ENCODE peak calls at places on chromosomes 5 and 9, in four cellular contexts. Z is cardiac fibroblast, G is RWPE2, C is psoas muscle. X is an unnamed sample.

GRCh38 chr5:126248611-126249010 is 174.6 kb upstream of the GRAMD2B start:
- DNase-seq in Z (no peak), G (no peak), C (no peak), X (no peak)

GRCh38 chr5:55880453-55880852 is 29.3 kb downstream of the IL31RA start:
- DNase-seq in G (no peak), C (no peak), Z (no peak), X (no peak)

GRCh38 chr5:58818515-58818914 is 235.6 kb downstream of the RAB3C start:
- DNase-seq in G (no peak), C (no peak), Z (no peak), X (no peak)

GRCh38 chr9:81361311-81361710 is 328.0 kb downstream of the TLE1 start:
- DNase-seq in Z (no peak), G (no peak), C (no peak), X (no peak)

GRCh38 chr9:27664136-27664819 is 91.0 kb upstream of the C9orf72 start:
- DNase-seq in Z (no peak), G (no peak), C (no peak), X (no peak)

GRCh38 chr9:132408521-132408920 is 1.5 kb upstream of the CFAP77 start:
- DNase-seq in C (no peak), Z (no peak), G (no peak), X (no peak)

GRCh38 chr9:128091144-128091543 is 23.1 kb downstream of the SLC25A25 start:
- DNase-seq in C (peak), Z (peak), G (no peak), X (no peak)

GRCh38 chr5:83331842-83332241 is 139.7 kb upstream of the VCAN start:
- DNase-seq in G (no peak), C (no peak), Z (no peak), X (no peak)

GRCh38 chr5:168366124-168366523 is 74.7 kb downstream of the WWC1 start:
- DNase-seq in C (no peak), G (no peak), Z (peak), X (no peak)

GRCh38 chr5:172671091-172671490 is 30.0 kb downstream of the NEURL1B start:
- DNase-seq in C (no peak), G (no peak), Z (no peak), X (no peak)

GRCh38 chr5:150075806-150076205 is 10.5 kb downstream of the CSF1R start:
- DNase-seq in C (no peak), Z (no peak), G (no peak), X (no peak)

GRCh38 chr5:38831909-38832308 is 13.9 kb upstream of the OSMR start:
- DNase-seq in Z (peak), C (no peak), G (no peak), X (no peak)

GRCh38 chr5:61429906-61430305 is 97.8 kb downstream of the ZSWIM6 start:
- DNase-seq in C (no peak), Z (no peak), G (no peak), X (no peak)

GRCh38 chr5:34411470-34412346 is 244.4 kb upstream of the RAI14 start:
- DNase-seq in Z (peak), C (no peak), G (no peak), X (no peak)

GRCh38 chr5:82595083-82595482 is 316.9 kb upstream of the RPS23 start:
- DNase-seq in Z (no peak), C (no peak), G (no peak), X (peak)

GRCh38 chr5:128693779-128694178 is 155.7 kb upstream of the FBN2 start:
- DNase-seq in G (no peak), Z (peak), C (no peak), X (no peak)

GRCh38 chr9:27261517-27262211 is 35.3 kb downstream of the EQTN start:
- DNase-seq in Z (peak), G (no peak), C (no peak), X (no peak)

GRCh38 chr5:612498-613424 is 621 bp downstream of the CEP72 start:
- DNase-seq in C (no peak), Z (peak), G (peak), X (peak)

GRCh38 chr9:125700791-125701190 is 6.2 kb downstream of the MAPKAP1 start:
- DNase-seq in Z (no peak), G (no peak), C (no peak), X (no peak)

GRCh38 chr9:131530930-131531832 is at the start of gene UCK1:
- DNase-seq in G (no peak), Z (peak), C (peak), X (peak)

GRCh38 chr9:137318976-137319375 is 16.9 kb upstream of the NRARP start:
- DNase-seq in Z (peak), C (no peak), G (peak), X (peak)

GRCh38 chr5:463952-464351 is 21.0 kb downstream of the EXOC3 start:
- DNase-seq in G (peak), C (no peak), Z (no peak), X (no peak)

GRCh38 chr5:6085461-6085860 is 292.9 kb downstream of the MED10 start:
- DNase-seq in Z (no peak), C (no peak), G (no peak), X (no peak)

GRCh38 chr9:93112116-93112863 is 16.3 kb downstream of the CARD19 start:
- DNase-seq in Z (no peak), C (peak), G (peak), X (peak)

GRCh38 chr5:94422819-94423218 is 195.6 kb downstream of the KIAA0825 start:
- DNase-seq in C (no peak), G (no peak), Z (peak), X (no peak)

GRCh38 chr9:81108821-81109220 is 580.5 kb downstream of the TLE1 start:
- DNase-seq in Z (no peak), G (no peak), C (no peak), X (no peak)

GRCh38 chr5:130532786-130533185 is 628.5 kb downstream of the CHSY3 start:
- DNase-seq in G (no peak), Z (no peak), C (no peak), X (no peak)

GRCh38 chr9:81771606-81772005 is 82.3 kb upstream of the TLE1 start:
- DNase-seq in G (no peak), C (no peak), Z (peak), X (no peak)

GRCh38 chr5:76041863-76042262 is 41.3 kb upstream of the SV2C start:
- DNase-seq in Z (no peak), C (no peak), G (no peak), X (no peak)

GRCh38 chr5:1445895-1446601 is 808 bp upstream of the SLC6A3 start:
- DNase-seq in G (peak), Z (no peak), C (peak), X (no peak)

GRCh38 chr5:111237470-111237869 is 13.3 kb downstream of the CAMK4 start:
- DNase-seq in G (no peak), Z (peak), C (no peak), X (no peak)

GRCh38 chr9:133147412-133148271 is 16.1 kb downstream of the GBGT1 start:
- DNase-seq in G (no peak), C (peak), Z (peak), X (peak)

GRCh38 chr9:123399803-123400378 is 43.9 kb downstream of the CRB2 start:
- DNase-seq in C (no peak), Z (peak), G (no peak), X (no peak)

DNA sequence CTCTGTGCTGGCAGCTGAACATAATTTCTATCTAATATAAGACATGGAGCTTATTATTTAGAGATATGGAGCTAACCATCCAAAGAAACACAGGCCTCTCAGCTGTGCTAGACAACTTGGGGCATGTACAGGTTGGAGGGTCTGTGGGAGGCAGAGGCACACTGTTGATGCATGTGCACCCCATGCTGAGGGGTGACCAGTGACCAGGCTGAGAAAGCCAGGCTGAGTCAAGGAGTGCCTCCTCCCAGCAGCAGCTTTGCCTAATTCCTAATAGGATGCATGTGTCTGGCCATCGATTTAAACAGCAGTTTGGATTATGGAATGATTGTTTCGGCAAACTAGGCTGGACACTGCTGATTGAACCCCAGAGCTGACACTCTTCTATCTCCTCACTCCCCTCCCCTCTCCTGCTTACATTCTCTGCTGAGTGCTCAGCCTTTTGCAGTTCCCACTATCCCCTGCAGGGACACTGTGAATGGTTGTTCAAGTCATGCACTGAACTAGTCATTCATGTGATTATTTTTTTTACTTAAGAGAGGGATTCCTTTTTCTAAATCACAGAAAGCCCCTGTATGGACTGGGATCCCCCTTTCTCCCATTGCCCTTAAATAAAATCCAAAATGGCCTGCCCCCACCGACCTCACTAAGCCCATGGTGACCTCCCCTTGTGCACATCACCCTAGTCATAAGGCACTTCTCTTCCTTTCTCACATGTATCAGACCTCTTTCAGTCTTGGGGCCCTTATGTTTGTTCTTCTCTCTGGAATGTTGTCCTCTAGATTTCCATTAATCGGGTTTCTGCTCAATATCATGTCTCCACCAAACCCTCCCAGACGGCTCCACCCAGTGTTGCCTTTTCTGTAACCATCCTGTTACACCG is 196.0 kb downstream of the ERCC6L2 start:
- DNase-seq in G (no peak), Z (peak), C (no peak), X (no peak)
- TF ChIP-seq CTCF in G (peak), Z (peak), C (peak), X (no peak)

GRCh38 chr9:124477211-124478013 is 27.2 kb downstream of the ADGRD2 start:
- DNase-seq in G (no peak), Z (no peak), C (no peak), X (no peak)
- H3K4me3 ChIP-seq in G (no peak), Z (no peak), C (peak), X (no peak)

DNA sequence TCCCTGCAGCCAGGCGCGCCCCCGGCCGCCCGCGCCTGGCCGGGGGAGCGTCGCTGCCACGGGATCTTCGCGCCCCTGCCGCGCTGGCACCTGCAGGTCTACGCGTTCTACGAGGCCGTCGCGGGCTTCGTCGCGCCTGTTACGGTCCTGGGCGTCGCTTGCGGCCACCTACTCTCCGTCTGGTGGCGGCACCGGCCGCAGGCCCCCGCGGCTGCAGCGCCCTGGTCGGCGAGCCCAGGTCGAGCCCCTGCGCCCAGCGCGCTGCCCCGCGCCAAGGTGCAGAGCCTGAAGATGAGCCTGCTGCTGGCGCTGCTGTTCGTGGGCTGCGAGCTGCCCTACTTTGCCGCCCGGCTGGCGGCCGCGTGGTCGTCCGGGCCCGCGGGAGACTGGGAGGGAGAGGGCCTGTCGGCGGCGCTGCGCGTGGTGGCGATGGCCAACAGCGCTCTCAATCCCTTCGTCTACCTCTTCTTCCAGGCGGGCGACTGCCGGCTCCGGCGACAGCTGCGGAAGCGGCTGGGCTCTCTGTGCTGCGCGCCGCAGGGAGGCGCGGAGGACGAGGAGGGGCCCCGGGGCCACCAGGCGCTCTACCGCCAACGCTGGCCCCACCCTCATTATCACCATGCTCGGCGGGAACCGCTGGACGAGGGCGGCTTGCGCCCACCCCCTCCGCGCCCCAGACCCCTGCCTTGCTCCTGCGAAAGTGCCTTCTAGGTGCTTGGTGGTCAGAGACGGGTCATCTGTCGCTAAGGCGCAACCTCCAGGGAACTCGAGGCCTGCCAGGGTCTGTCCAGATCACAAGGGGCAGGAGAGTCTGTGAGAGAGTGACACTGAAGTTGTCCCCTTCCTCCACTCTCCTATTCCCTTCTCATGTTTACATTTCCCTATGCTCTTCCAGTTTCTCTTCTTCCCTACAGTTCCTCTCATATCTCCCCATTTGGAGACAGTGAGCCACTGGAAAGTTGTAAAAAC is 1.3 kb downstream of the GPR150 start:
- DNase-seq in G (no peak), Z (peak), C (peak), X (peak)
- TF ChIP-seq CTCF in G (peak), Z (no peak), C (peak), X (no peak)

GRCh38 chr5:173963867-173964429 is 25.0 kb upstream of the C5orf47 start:
- DNase-seq in C (no peak), Z (no peak), G (no peak), X (no peak)

GRCh38 chr5:173962436-173962835 is 26.5 kb upstream of the C5orf47 start:
- DNase-seq in C (no peak), G (no peak), Z (no peak), X (no peak)

GRCh38 chr5:173964491-173964890 is 24.5 kb upstream of the C5orf47 start:
- DNase-seq in Z (no peak), C (no peak), G (no peak), X (no peak)

GRCh38 chr5:173968154-173968553 is 20.8 kb upstream of the C5orf47 start:
- DNase-seq in Z (no peak), C (no peak), G (no peak), X (no peak)

GRCh38 chr5:173963107-173963506 is 25.9 kb upstream of the C5orf47 start:
- DNase-seq in Z (peak), C (no peak), G (no peak), X (no peak)
- H3K4me3 ChIP-seq in Z (no peak), C (peak), G (peak), X (no peak)

GRCh38 chr5:153151558-153151957 is 338.9 kb upstream of the GRIA1 start:
- DNase-seq in G (no peak), C (no peak), Z (no peak), X (no peak)

GRCh38 chr5:153153086-153153485 is 337.4 kb upstream of the GRIA1 start:
- DNase-seq in G (no peak), C (no peak), Z (peak), X (no peak)

GRCh38 chr5:153147891-153148623 is 342.4 kb upstream of the GRIA1 start:
- DNase-seq in C (no peak), G (peak), Z (peak), X (peak)

DNA sequence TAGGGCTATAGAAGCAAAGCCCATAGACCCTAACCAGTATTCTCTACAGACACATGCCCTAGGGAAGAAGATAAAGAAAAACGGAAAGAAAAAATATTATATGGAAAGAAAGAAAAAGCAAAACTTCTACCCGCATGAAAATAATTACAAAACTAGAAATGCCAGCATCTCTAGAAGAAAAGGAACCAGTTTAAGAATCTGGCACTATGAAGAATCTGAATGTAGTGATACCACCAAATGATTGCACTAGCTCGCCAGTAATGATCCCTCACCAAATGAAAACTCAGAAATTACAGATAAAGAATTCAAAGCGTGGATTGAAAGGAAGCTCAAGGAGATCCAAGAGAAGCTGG is 341.9 kb upstream of the GRIA1 start:
- DNase-seq in Z (no peak), G (no peak), C (no peak), X (no peak)
- TF ChIP-seq CTCF in Z (no peak), G (peak), C (no peak), X (no peak)

GRCh38 chr9:98094851-98095250 is 24.2 kb downstream of the TRIM14 start:
- DNase-seq in Z (no peak), C (no peak), G (no peak), X (no peak)

GRCh38 chr9:98095401-98095800 is 23.6 kb downstream of the TRIM14 start:
- DNase-seq in C (no peak), G (no peak), Z (no peak), X (no peak)

GRCh38 chr9:98091735-98092632 is 27.0 kb downstream of the TRIM14 start:
- DNase-seq in Z (peak), C (no peak), G (no peak), X (no peak)

GRCh38 chr9:98094316-98094715 is 24.7 kb downstream of the TRIM14 start:
- DNase-seq in G (no peak), C (no peak), Z (no peak), X (no peak)

GRCh38 chr9:98092633-98092971 is 26.4 kb downstream of the TRIM14 start:
- DNase-seq in Z (no peak), C (no peak), G (no peak), X (no peak)
- H3K4me3 ChIP-seq in Z (no peak), C (no peak), G (no peak), X (no peak)

DNA sequence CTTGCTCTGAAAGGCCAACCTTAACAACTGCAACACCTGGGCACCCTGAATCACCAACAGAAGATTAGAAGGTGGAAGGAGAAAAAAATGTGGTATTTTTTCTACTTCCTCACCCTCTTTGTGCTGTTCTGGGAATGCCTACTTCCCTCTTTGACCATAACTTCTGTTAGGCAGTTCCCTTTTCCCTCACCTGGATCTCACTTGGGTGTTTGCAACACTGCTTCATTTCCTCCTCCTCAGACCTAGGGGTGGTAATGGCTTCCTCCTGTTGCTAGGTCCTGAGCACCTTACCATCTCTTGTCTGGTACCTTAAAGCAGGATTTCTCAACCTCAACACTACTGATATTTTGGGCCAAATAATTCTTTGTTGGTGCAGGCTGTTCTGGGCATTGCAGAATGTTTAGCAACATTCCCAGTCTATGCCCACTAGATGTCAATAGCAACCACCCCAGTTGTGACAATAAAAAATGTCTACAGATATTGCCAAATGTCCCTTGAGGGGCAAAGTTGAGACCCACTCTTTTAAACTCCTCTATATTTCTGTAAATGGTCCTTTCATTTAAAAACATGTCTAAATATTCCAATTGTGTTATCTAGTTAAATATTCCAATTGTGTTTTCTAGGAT is 300.0 kb upstream of the VLDLR start:
- DNase-seq in Z (no peak), C (no peak), G (no peak), X (no peak)
- TF ChIP-seq CTCF in Z (no peak), C (peak), G (peak), X (no peak)